ENCODE peak calls at places on chromosomes 5 and 9, in six cellular contexts. One of them, this sample, is unnamed.

GRCh38 chr5:83077662-83078261 is 415 bp downstream of the XRCC4 start:
- DNase-seq in activated naive CD4-positive, alpha-beta T cell treated with anti-CD3 and anti-CD28 coated beads for 36 hours: no peak
- DNase-seq in heart right ventricle: no peak
- DNase-seq in H54: no peak
- DNase-seq in IMR-90: peak
- DNase-seq in fibroblast of mammary gland: peak
- DNase-seq in this sample: no peak

GRCh38 chr5:174141398-174141797 is 95.9 kb downstream of the NSG2 start:
- DNase-seq in activated naive CD4-positive, alpha-beta T cell treated with anti-CD3 and anti-CD28 coated beads for 36 hours: no peak
- DNase-seq in heart right ventricle: no peak
- DNase-seq in H54: no peak
- DNase-seq in IMR-90: no peak
- DNase-seq in fibroblast of mammary gland: no peak
- DNase-seq in this sample: no peak

GRCh38 chr9:15295761-15296405 is 11.1 kb downstream of the TTC39B start:
- DNase-seq in activated naive CD4-positive, alpha-beta T cell treated with anti-CD3 and anti-CD28 coated beads for 36 hours: peak
- DNase-seq in heart right ventricle: no peak
- DNase-seq in H54: peak
- DNase-seq in IMR-90: peak
- DNase-seq in fibroblast of mammary gland: peak
- DNase-seq in this sample: no peak

GRCh38 chr5:130109152-130109551 is 204.9 kb downstream of the CHSY3 start:
- DNase-seq in activated naive CD4-positive, alpha-beta T cell treated with anti-CD3 and anti-CD28 coated beads for 36 hours: no peak
- DNase-seq in heart right ventricle: no peak
- DNase-seq in H54: no peak
- DNase-seq in IMR-90: peak
- DNase-seq in fibroblast of mammary gland: peak
- DNase-seq in this sample: no peak

GRCh38 chr9:26833792-26834191 is 58.8 kb downstream of the CAAP1 start:
- DNase-seq in activated naive CD4-positive, alpha-beta T cell treated with anti-CD3 and anti-CD28 coated beads for 36 hours: no peak
- DNase-seq in heart right ventricle: no peak
- DNase-seq in H54: no peak
- DNase-seq in IMR-90: no peak
- DNase-seq in fibroblast of mammary gland: no peak
- DNase-seq in this sample: no peak

GRCh38 chr5:165495829-165496380 is 1990.5 kb downstream of the MAT2B start:
- DNase-seq in activated naive CD4-positive, alpha-beta T cell treated with anti-CD3 and anti-CD28 coated beads for 36 hours: no peak
- DNase-seq in heart right ventricle: no peak
- DNase-seq in H54: no peak
- DNase-seq in IMR-90: peak
- DNase-seq in fibroblast of mammary gland: peak
- DNase-seq in this sample: no peak

GRCh38 chr9:132977626-132978450 is 656 bp upstream of the GFI1B start:
- DNase-seq in activated naive CD4-positive, alpha-beta T cell treated with anti-CD3 and anti-CD28 coated beads for 36 hours: peak
- DNase-seq in heart right ventricle: peak
- DNase-seq in H54: peak
- DNase-seq in IMR-90: peak
- DNase-seq in fibroblast of mammary gland: peak
- DNase-seq in this sample: peak

GRCh38 chr5:1401681-1402096 is 43.6 kb downstream of the SLC6A3 start:
- DNase-seq in activated naive CD4-positive, alpha-beta T cell treated with anti-CD3 and anti-CD28 coated beads for 36 hours: no peak
- DNase-seq in heart right ventricle: no peak
- DNase-seq in H54: no peak
- DNase-seq in IMR-90: no peak
- DNase-seq in fibroblast of mammary gland: no peak
- DNase-seq in this sample: no peak

GRCh38 chr5:171664489-171664888 is 121.1 kb upstream of the SMIM23 start:
- DNase-seq in activated naive CD4-positive, alpha-beta T cell treated with anti-CD3 and anti-CD28 coated beads for 36 hours: no peak
- DNase-seq in heart right ventricle: no peak
- DNase-seq in H54: no peak
- DNase-seq in IMR-90: no peak
- DNase-seq in fibroblast of mammary gland: no peak
- DNase-seq in this sample: no peak

GRCh38 chr9:74284596-74284995 is 212.5 kb upstream of the RORB start:
- DNase-seq in activated naive CD4-positive, alpha-beta T cell treated with anti-CD3 and anti-CD28 coated beads for 36 hours: no peak
- DNase-seq in heart right ventricle: no peak
- DNase-seq in H54: no peak
- DNase-seq in IMR-90: no peak
- DNase-seq in fibroblast of mammary gland: no peak
- DNase-seq in this sample: no peak

GRCh38 chr9:136322756-136323330 is 4.5 kb upstream of the GPSM1 start:
- DNase-seq in activated naive CD4-positive, alpha-beta T cell treated with anti-CD3 and anti-CD28 coated beads for 36 hours: no peak
- DNase-seq in heart right ventricle: peak
- DNase-seq in H54: no peak
- DNase-seq in IMR-90: no peak
- DNase-seq in fibroblast of mammary gland: no peak
- DNase-seq in this sample: no peak

GRCh38 chr5:115575167-115576070 is 26.9 kb downstream of the TICAM2 start:
- DNase-seq in activated naive CD4-positive, alpha-beta T cell treated with anti-CD3 and anti-CD28 coated beads for 36 hours: no peak
- DNase-seq in heart right ventricle: no peak
- DNase-seq in H54: peak
- DNase-seq in IMR-90: peak
- DNase-seq in fibroblast of mammary gland: peak
- DNase-seq in this sample: no peak

GRCh38 chr9:69758001-69758730 is 1.6 kb downstream of the PTAR1 start:
- DNase-seq in activated naive CD4-positive, alpha-beta T cell treated with anti-CD3 and anti-CD28 coated beads for 36 hours: peak
- DNase-seq in heart right ventricle: no peak
- DNase-seq in H54: no peak
- DNase-seq in IMR-90: peak
- DNase-seq in fibroblast of mammary gland: peak
- DNase-seq in this sample: no peak

GRCh38 chr9:22580788-22581187 is 134.2 kb downstream of the DMRTA1 start:
- DNase-seq in activated naive CD4-positive, alpha-beta T cell treated with anti-CD3 and anti-CD28 coated beads for 36 hours: no peak
- DNase-seq in heart right ventricle: no peak
- DNase-seq in H54: no peak
- DNase-seq in IMR-90: no peak
- DNase-seq in fibroblast of mammary gland: no peak
- DNase-seq in this sample: no peak

GRCh38 chr9:100028201-100028784 is 70.5 kb downstream of the ERP44 start:
- DNase-seq in activated naive CD4-positive, alpha-beta T cell treated with anti-CD3 and anti-CD28 coated beads for 36 hours: peak
- DNase-seq in heart right ventricle: peak
- DNase-seq in H54: peak
- DNase-seq in IMR-90: peak
- DNase-seq in fibroblast of mammary gland: peak
- DNase-seq in this sample: peak

GRCh38 chr5:126883801-126884200 is 106.9 kb downstream of the LMNB1 start:
- DNase-seq in activated naive CD4-positive, alpha-beta T cell treated with anti-CD3 and anti-CD28 coated beads for 36 hours: no peak
- DNase-seq in heart right ventricle: no peak
- DNase-seq in H54: no peak
- DNase-seq in IMR-90: peak
- DNase-seq in fibroblast of mammary gland: no peak
- DNase-seq in this sample: no peak

GRCh38 chr9:121284733-121285451 is 16.9 kb downstream of the GSN start:
- DNase-seq in activated naive CD4-positive, alpha-beta T cell treated with anti-CD3 and anti-CD28 coated beads for 36 hours: no peak
- DNase-seq in heart right ventricle: peak
- DNase-seq in H54: no peak
- DNase-seq in IMR-90: no peak
- DNase-seq in fibroblast of mammary gland: no peak
- DNase-seq in this sample: no peak

GRCh38 chr5:55877655-55878054 is 26.5 kb downstream of the IL31RA start:
- DNase-seq in activated naive CD4-positive, alpha-beta T cell treated with anti-CD3 and anti-CD28 coated beads for 36 hours: no peak
- DNase-seq in heart right ventricle: no peak
- DNase-seq in H54: no peak
- DNase-seq in IMR-90: no peak
- DNase-seq in fibroblast of mammary gland: no peak
- DNase-seq in this sample: no peak

GRCh38 chr9:98600631-98601030 is 108.1 kb downstream of the GABBR2 start:
- DNase-seq in activated naive CD4-positive, alpha-beta T cell treated with anti-CD3 and anti-CD28 coated beads for 36 hours: no peak
- DNase-seq in heart right ventricle: no peak
- DNase-seq in H54: no peak
- DNase-seq in IMR-90: no peak
- DNase-seq in fibroblast of mammary gland: no peak
- DNase-seq in this sample: no peak

GRCh38 chr5:114362197-114362976 is 517 bp downstream of the KCNN2 start:
- DNase-seq in activated naive CD4-positive, alpha-beta T cell treated with anti-CD3 and anti-CD28 coated beads for 36 hours: no peak
- DNase-seq in heart right ventricle: peak
- DNase-seq in H54: no peak
- DNase-seq in IMR-90: peak
- DNase-seq in fibroblast of mammary gland: peak
- DNase-seq in this sample: no peak

GRCh38 chr9:37511006-37511714 is 25.4 kb downstream of the POLR1E start:
- DNase-seq in activated naive CD4-positive, alpha-beta T cell treated with anti-CD3 and anti-CD28 coated beads for 36 hours: no peak
- DNase-seq in heart right ventricle: no peak
- DNase-seq in H54: no peak
- DNase-seq in IMR-90: no peak
- DNase-seq in fibroblast of mammary gland: no peak
- DNase-seq in this sample: no peak

GRCh38 chr9:126154182-126154827 is 172.3 kb upstream of the MVB12B start:
- DNase-seq in activated naive CD4-positive, alpha-beta T cell treated with anti-CD3 and anti-CD28 coated beads for 36 hours: no peak
- DNase-seq in heart right ventricle: no peak
- DNase-seq in H54: no peak
- DNase-seq in IMR-90: no peak
- DNase-seq in fibroblast of mammary gland: no peak
- DNase-seq in this sample: peak

GRCh38 chr5:38466444-38467189 is 89.8 kb downstream of the LIFR start:
- DNase-seq in activated naive CD4-positive, alpha-beta T cell treated with anti-CD3 and anti-CD28 coated beads for 36 hours: no peak
- DNase-seq in heart right ventricle: peak
- DNase-seq in H54: peak
- DNase-seq in IMR-90: no peak
- DNase-seq in fibroblast of mammary gland: peak
- DNase-seq in this sample: peak

GRCh38 chr9:105993051-105993854 is 298.9 kb downstream of the TMEM38B start:
- DNase-seq in activated naive CD4-positive, alpha-beta T cell treated with anti-CD3 and anti-CD28 coated beads for 36 hours: no peak
- DNase-seq in heart right ventricle: no peak
- DNase-seq in H54: no peak
- DNase-seq in IMR-90: no peak
- DNase-seq in fibroblast of mammary gland: no peak
- DNase-seq in this sample: no peak

GRCh38 chr5:152511531-152512132 is 106.6 kb upstream of the NMUR2 start:
- DNase-seq in activated naive CD4-positive, alpha-beta T cell treated with anti-CD3 and anti-CD28 coated beads for 36 hours: no peak
- DNase-seq in heart right ventricle: no peak
- DNase-seq in H54: no peak
- DNase-seq in IMR-90: no peak
- DNase-seq in fibroblast of mammary gland: no peak
- DNase-seq in this sample: no peak

GRCh38 chr5:1827410-1828397 is 26.5 kb downstream of the NDUFS6 start:
- DNase-seq in activated naive CD4-positive, alpha-beta T cell treated with anti-CD3 and anti-CD28 coated beads for 36 hours: peak
- DNase-seq in heart right ventricle: no peak
- DNase-seq in H54: no peak
- DNase-seq in IMR-90: no peak
- DNase-seq in fibroblast of mammary gland: no peak
- DNase-seq in this sample: no peak

GRCh38 chr9:29212590-29213373 is 1639.5 kb upstream of the C9orf72 start:
- DNase-seq in activated naive CD4-positive, alpha-beta T cell treated with anti-CD3 and anti-CD28 coated beads for 36 hours: no peak
- DNase-seq in heart right ventricle: no peak
- DNase-seq in H54: peak
- DNase-seq in IMR-90: no peak
- DNase-seq in fibroblast of mammary gland: no peak
- DNase-seq in this sample: no peak

GRCh38 chr5:148826082-148826971 is at the start of gene ADRB2:
- DNase-seq in activated naive CD4-positive, alpha-beta T cell treated with anti-CD3 and anti-CD28 coated beads for 36 hours: peak
- DNase-seq in heart right ventricle: peak
- DNase-seq in H54: peak
- DNase-seq in IMR-90: peak
- DNase-seq in fibroblast of mammary gland: peak
- DNase-seq in this sample: peak

GRCh38 chr9:35002623-35003022 is 13.1 kb downstream of the DNAJB5 start:
- DNase-seq in activated naive CD4-positive, alpha-beta T cell treated with anti-CD3 and anti-CD28 coated beads for 36 hours: no peak
- DNase-seq in heart right ventricle: no peak
- DNase-seq in H54: no peak
- DNase-seq in IMR-90: no peak
- DNase-seq in fibroblast of mammary gland: no peak
- DNase-seq in this sample: peak

GRCh38 chr9:127498298-127498697 is 47.0 kb downstream of the LRSAM1 start:
- DNase-seq in activated naive CD4-positive, alpha-beta T cell treated with anti-CD3 and anti-CD28 coated beads for 36 hours: no peak
- DNase-seq in heart right ventricle: no peak
- DNase-seq in H54: no peak
- DNase-seq in IMR-90: no peak
- DNase-seq in fibroblast of mammary gland: no peak
- DNase-seq in this sample: no peak

GRCh38 chr5:108366500-108366899 is 15.4 kb downstream of the FBXL17 start:
- DNase-seq in activated naive CD4-positive, alpha-beta T cell treated with anti-CD3 and anti-CD28 coated beads for 36 hours: no peak
- DNase-seq in heart right ventricle: no peak
- DNase-seq in H54: no peak
- DNase-seq in IMR-90: no peak
- DNase-seq in fibroblast of mammary gland: no peak
- DNase-seq in this sample: no peak

GRCh38 chr5:136155769-136156168 is 23.1 kb downstream of the SMAD5 start:
- DNase-seq in activated naive CD4-positive, alpha-beta T cell treated with anti-CD3 and anti-CD28 coated beads for 36 hours: no peak
- DNase-seq in heart right ventricle: no peak
- DNase-seq in H54: no peak
- DNase-seq in IMR-90: peak
- DNase-seq in fibroblast of mammary gland: peak
- DNase-seq in this sample: no peak

GRCh38 chr5:95238560-95239325 is 46.2 kb downstream of the MCTP1 start:
- DNase-seq in activated naive CD4-positive, alpha-beta T cell treated with anti-CD3 and anti-CD28 coated beads for 36 hours: no peak
- DNase-seq in heart right ventricle: no peak
- DNase-seq in H54: no peak
- DNase-seq in IMR-90: peak
- DNase-seq in fibroblast of mammary gland: peak
- DNase-seq in this sample: no peak

This sample was measured in right atrium auricular region.